ENCODE peak calls at places on chromosomes 1 and 21, in seven cellular contexts. P is Karpas-422, R is pancreas, B is NT2/D1, O is neural progenitor cell, J is transverse colon, M is left lung. U is an unnamed sample.

GRCh38 chr1:32250893-32251716 is at the start of gene LCK:
- DNase-seq in P (peak), R (no peak), B (no peak), O (no peak), J (peak), M (no peak), U (peak)

GRCh38 chr1:216216304-216216703 is 206.9 kb downstream of the USH2A start:
- DNase-seq in P (no peak), R (no peak), B (no peak), O (no peak), J (no peak), M (no peak), U (no peak)

GRCh38 chr1:41662656-41663437 is 178.4 kb upstream of the EDN2 start:
- DNase-seq in P (peak), R (peak), B (no peak), O (peak), J (peak), M (no peak), U (peak)

GRCh38 chr1:15953791-15954201 is 22.1 kb downstream of the ZBTB17 start:
- DNase-seq in P (no peak), R (no peak), B (no peak), O (peak), J (no peak), M (no peak), U (no peak)

GRCh38 chr1:221439734-221440436 is 302.0 kb downstream of the DUSP10 start:
- DNase-seq in P (no peak), R (no peak), B (no peak), O (no peak), J (no peak), M (no peak), U (no peak)

GRCh38 chr1:8077120-8077573 is 51.0 kb upstream of the ERRFI1 start:
- DNase-seq in P (no peak), R (peak), B (no peak), O (peak), J (peak), M (peak), U (peak)

GRCh38 chr1:34002810-34003209 is 138.9 kb downstream of the HMGB4 start:
- DNase-seq in P (peak), R (no peak), B (no peak), O (no peak), J (no peak), M (no peak), U (peak)

GRCh38 chr1:53376742-53377437 is 49.0 kb upstream of the LRP8 start:
- DNase-seq in P (no peak), R (no peak), B (no peak), O (no peak), J (no peak), M (peak), U (peak)

GRCh38 chr1:185317886-185318310 is 855 bp upstream of the IVNS1ABP start:
- DNase-seq in P (peak), R (peak), B (no peak), O (no peak), J (peak), M (peak), U (peak)

GRCh38 chr1:44847786-44848185 is 4.7 kb upstream of the PTCH2 start:
- DNase-seq in P (no peak), R (no peak), B (no peak), O (no peak), J (no peak), M (no peak), U (no peak)

GRCh38 chr21:43302769-43303168 is 124.2 kb downstream of the SIK1 start:
- DNase-seq in P (no peak), R (peak), B (no peak), O (no peak), J (no peak), M (peak), U (no peak)

GRCh38 chr1:10338047-10338446 is 60.8 kb upstream of the PGD start:
- DNase-seq in P (peak), R (no peak), B (no peak), O (peak), J (peak), M (peak), U (peak)

GRCh38 chr1:157047064-157047410 is 1.5 kb upstream of the ARHGEF11 start:
- DNase-seq in P (no peak), R (no peak), B (no peak), O (no peak), J (no peak), M (no peak), U (peak)

GRCh38 chr1:39061951-39062350 is 35.8 kb downstream of the NDUFS5 start:
- DNase-seq in P (no peak), R (no peak), B (no peak), O (no peak), J (no peak), M (no peak), U (no peak)

GRCh38 chr1:6969106-6969505 is 183.9 kb downstream of the CAMTA1 start:
- DNase-seq in P (no peak), R (no peak), B (no peak), O (no peak), J (no peak), M (no peak), U (no peak)

GRCh38 chr1:145991799-145992412 is 4.5 kb downstream of the TXNIP start:
- DNase-seq in P (peak), R (peak), B (no peak), O (no peak), J (no peak), M (peak), U (no peak)

GRCh38 chr21:22855581-22855980 is 1857.4 kb downstream of the NCAM2 start:
- DNase-seq in P (no peak), R (no peak), B (no peak), O (no peak), J (no peak), M (no peak), U (no peak)

GRCh38 chr1:153345187-153346066 is 3.2 kb downstream of the PGLYRP4 start:
- DNase-seq in P (no peak), R (no peak), B (no peak), O (no peak), J (no peak), M (no peak), U (peak)
- H3K4me3 ChIP-seq in P (no peak), R (no peak), B (no peak), O (no peak), J (no peak), M (no peak), U (no peak)

DNA sequence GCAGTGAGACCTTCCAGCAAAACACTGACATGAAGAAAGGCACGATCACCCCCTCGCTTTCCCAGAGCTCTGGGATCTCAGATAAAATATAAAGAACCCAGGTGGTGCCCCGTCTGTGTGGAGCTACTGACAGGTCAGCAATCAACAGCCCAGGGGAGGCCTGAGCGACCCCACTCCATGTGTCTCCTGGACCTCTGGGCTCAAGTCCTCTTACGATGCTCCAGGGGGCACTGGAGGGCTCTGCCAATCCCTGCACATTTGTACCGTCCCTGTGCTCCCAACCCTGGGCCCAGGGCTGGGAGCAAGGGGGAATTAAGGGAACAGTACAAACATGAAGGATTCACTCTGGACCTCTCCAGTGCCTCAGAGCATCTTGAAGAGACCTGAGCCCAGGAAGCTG is 12.5 kb downstream of the S100A7A start:
- DNase-seq in P (no peak), R (no peak), B (no peak), O (no peak), J (no peak), M (no peak), U (peak)
- H3K4me3 ChIP-seq in P (no peak), R (no peak), B (no peak), O (no peak), J (no peak), M (no peak), U (no peak)

DNA sequence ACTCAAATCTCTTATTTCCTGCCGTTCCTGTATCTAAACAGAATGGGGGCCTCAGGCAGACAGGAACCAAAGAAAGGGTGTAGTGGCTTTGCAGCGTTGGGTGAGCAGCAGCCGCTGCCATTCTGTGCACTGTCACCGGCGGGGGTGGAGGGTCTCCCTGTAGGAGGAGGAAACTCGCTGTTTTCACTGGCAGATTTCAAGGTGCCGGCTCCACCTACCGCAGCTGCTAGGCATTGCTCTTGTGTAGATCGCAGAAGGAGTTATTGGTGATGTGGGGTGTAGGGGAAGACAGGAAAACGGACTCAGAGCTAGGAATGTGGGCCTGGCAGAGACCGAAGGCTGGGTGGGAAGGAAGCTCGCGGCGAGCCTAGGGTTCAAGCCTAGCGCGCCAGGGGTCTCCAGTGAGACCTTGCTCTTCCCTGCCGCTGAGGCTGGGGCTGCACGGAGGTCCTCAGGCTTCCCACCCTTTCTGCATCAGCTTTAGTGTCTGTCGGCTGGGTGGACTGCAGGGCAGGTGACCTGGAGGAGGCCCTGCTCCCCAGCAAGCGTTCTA is 20.8 kb downstream of the ATP5PO start:
- DNase-seq in P (peak), R (peak), B (peak), O (peak), J (peak), M (peak), U (peak)
- H3K4me3 ChIP-seq in P (peak), R (no peak), B (peak), O (peak), J (no peak), M (no peak), U (peak)

DNA sequence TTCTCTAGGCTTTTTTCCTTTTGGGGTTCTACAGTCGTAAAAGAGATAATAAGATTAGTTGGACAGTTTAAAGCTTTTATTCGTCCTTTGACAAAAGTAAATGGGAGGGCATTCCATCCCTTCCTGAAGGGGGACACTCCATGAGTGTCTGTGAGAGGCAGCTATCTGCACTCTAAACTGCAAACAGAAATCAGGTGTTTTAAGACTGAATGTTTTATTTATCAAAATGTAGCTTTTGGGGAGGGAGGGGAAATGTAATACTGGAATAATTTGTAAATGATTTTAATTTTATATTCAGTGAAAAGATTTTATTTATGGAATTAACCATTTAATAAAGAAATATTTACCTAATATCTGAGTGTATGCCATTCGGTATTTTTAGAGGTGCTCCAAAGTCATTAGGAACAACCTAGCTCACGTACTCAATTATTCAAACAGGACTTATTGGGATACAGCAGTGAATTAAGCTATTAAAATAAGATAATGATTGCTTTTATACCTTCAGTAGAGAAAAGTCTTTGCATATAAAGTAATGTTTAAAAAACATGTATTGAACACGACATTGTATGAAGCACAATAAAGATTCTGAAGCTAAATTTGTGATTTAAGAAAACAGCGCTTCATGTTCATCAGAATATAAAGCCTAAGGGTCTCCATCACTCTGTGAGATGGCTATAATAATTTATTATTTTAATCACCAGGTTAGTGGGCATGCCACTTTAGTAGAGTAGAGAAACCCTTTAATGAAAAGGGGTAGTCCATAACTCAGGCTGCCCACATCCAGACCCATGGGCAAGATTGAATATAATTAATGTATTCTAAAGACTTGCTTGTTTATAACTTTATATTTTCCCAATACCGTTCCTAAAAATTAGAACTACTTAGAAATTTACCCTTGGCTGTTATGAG is 3.0 kb downstream of the CCN1 start:
- DNase-seq in P (no peak), R (no peak), B (no peak), O (no peak), J (no peak), M (no peak), U (no peak)
- H3K4me3 ChIP-seq in P (no peak), R (no peak), B (no peak), O (peak), J (no peak), M (peak), U (no peak)

DNA sequence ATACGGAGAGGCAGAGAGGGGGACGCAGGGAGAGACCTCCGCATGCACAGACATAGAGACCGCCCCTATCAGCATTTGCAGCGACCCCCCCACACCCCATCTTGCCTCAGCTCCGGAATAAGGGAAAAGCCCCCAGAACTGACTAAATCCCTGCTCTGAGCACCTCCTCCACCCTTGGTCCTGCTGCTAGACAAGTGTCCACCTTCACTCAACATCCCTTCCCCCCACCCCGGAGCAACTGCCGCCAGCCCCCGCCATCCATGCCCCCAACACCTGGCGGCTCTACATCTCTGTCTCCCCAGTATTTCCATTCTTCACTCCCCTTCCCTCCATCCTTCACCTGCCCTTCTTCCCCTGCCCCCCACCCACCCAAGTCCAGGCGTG is 725 bp downstream of the SV2A start:
- DNase-seq in P (no peak), R (no peak), B (no peak), O (no peak), J (no peak), M (no peak), U (peak)
- H3K4me3 ChIP-seq in P (no peak), R (no peak), B (peak), O (peak), J (peak), M (no peak), U (peak)

DNA sequence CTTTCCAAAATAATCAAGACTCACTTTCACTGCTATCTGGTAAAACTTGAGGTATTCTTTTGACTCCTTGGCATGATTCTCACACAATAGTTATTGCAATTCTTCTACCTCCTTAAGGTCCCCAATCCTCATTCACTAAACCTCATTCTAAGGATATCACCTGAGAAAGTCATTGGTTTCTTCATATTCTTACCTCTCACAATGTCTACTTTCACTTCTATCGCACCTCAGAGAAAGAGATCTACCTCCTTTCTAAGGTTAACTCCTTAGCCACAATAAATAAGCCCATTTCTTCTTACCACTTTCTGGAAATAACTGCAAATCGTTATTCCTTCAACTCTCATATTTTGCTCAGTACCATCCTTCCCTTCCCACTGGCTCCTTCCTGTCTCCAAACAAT is 18.7 kb downstream of the HNRNPR start:
- DNase-seq in P (no peak), R (no peak), B (no peak), O (no peak), J (no peak), M (no peak), U (no peak)
- H3K4me3 ChIP-seq in P (no peak), R (no peak), B (no peak), O (no peak), J (no peak), M (no peak), U (no peak)

DNA sequence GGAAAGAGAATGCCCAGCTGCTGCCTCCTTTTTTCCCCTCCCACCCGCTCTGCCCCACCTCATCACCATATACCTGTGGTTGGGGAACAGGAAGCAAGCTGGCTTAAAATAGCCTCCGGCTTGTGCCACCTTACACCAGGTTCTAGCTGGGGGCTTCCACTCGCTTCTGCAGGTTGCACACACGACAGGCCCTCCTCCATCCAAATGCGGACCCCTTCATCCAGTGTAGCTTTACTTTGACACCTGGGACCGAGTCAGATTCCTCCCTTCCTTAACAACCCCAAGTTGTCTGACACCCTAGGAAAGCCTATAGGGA is 14.6 kb downstream of the BLACAT1 start:
- DNase-seq in P (peak), R (no peak), B (no peak), O (no peak), J (no peak), M (no peak), U (no peak)
- H3K4me3 ChIP-seq in P (no peak), R (no peak), B (no peak), O (peak), J (no peak), M (no peak), U (no peak)

GRCh38 chr1:59154406-59154805 is 142.5 kb upstream of the FGGY start:
- DNase-seq in P (no peak), R (no peak), B (no peak), O (no peak), J (no peak), M (no peak), U (no peak)

GRCh38 chr1:59149435-59149834 is 147.5 kb upstream of the FGGY start:
- DNase-seq in P (no peak), R (no peak), B (no peak), O (no peak), J (no peak), M (no peak), U (no peak)

GRCh38 chr1:59151860-59152259 is 145.0 kb upstream of the FGGY start:
- DNase-seq in P (no peak), R (no peak), B (no peak), O (no peak), J (no peak), M (no peak), U (no peak)

GRCh38 chr1:59151387-59151761 is 145.5 kb upstream of the FGGY start:
- DNase-seq in P (no peak), R (no peak), B (no peak), O (no peak), J (no peak), M (no peak), U (no peak)

DNA sequence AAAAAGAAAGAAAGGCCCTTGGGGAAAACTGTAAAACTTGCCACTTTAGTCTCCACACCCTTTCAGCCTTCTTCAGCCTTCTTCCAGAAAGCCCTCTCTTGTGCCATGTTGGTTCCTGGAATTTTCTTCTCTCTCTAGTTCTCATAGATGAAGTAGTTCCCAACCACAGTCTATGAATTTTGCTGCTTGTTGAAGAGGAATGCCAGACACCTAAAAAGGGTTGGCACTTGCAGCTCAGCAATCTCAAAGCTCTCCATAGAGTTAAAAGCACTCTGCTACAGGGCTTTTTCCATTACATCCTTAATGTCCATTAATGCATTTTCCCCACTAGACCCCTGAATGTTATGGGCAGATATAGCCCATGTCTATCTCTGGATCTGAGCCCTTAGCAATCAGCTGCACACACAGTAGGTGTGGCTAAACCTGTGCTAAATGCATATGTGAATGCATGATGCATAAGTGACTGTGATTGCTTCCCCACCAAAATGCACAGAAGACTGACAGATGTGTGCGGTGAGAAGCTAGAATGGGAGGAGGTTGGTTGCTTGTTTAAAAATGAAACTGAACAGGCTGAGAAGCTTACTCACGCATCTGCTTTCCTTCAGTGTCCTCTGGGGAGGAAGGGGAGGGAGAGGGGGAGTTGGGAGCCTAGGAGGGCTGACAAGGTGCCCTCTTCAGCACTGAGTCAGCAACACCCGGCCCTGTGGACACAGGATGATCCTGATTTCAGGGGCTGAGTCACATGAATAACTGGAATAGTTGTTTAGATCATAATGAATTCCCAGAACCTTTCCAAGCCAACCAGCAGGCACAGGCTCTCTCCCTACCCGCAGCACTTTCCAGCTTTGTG is 146.1 kb upstream of the FGGY start:
- DNase-seq in P (no peak), R (no peak), B (no peak), O (no peak), J (peak), M (peak), U (no peak)
- H3K4me3 ChIP-seq in P (no peak), R (no peak), B (no peak), O (no peak), J (no peak), M (no peak), U (no peak)